ENCODE peak calls at places on chromosome 9, in five cellular contexts. Z is HEK293T, A is cardiac muscle cell, H is GM12892, W is cardiac septum. M is an unnamed sample.

GRCh38 chr9:130234340-130235260 is 31.0 kb upstream of the HMCN2 start:
- DNase-seq in Z (no peak), A (no peak), H (no peak), W (no peak), M (no peak)

GRCh38 chr9:100465270-100465669 is 7.7 kb upstream of the TMEFF1 start:
- DNase-seq in Z (no peak), A (no peak), H (no peak), W (no peak), M (no peak)

GRCh38 chr9:106891286-106891685 is 28.3 kb downstream of the ZNF462 start:
- DNase-seq in Z (no peak), A (no peak), H (no peak), W (no peak), M (no peak)

GRCh38 chr9:69577123-69577522 is 95.0 kb downstream of the APBA1 start:
- DNase-seq in Z (no peak), A (no peak), H (no peak), W (no peak), M (no peak)

GRCh38 chr9:121267689-121268597 is at the start of gene GSN:
- DNase-seq in Z (peak; percentile 77), A (peak; percentile 78), H (peak; percentile 71), W (peak; percentile 94), M (peak; percentile 62)

GRCh38 chr9:20291201-20291600 is 331.1 kb downstream of the MLLT3 start:
- DNase-seq in Z (no peak), A (no peak), H (no peak), W (no peak), M (no peak)

GRCh38 chr9:69249337-69249736 is 75.3 kb downstream of the TJP2 start:
- DNase-seq in Z (no peak), A (no peak), H (no peak), W (no peak), M (no peak)

GRCh38 chr9:97852001-97852398 is 1.0 kb upstream of the FOXE1 start:
- DNase-seq in Z (no peak), A (no peak), H (no peak), W (peak; percentile 66), M (no peak)

GRCh38 chr9:110797611-110798010 is 129.0 kb downstream of the MUSK start:
- DNase-seq in Z (no peak), A (no peak), H (no peak), W (no peak), M (peak; percentile 80)

GRCh38 chr9:134283111-134283515 is 43.1 kb upstream of the RXRA start:
- DNase-seq in Z (no peak), A (no peak), H (no peak), W (no peak), M (no peak)

GRCh38 chr9:109401169-109401989 is 80.5 kb upstream of the EPB41L4B start:
- DNase-seq in Z (peak; percentile 81), A (peak; percentile 83), H (peak; percentile 37), W (no peak), M (peak; percentile 74)

GRCh38 chr9:86272221-86272620 is 10.1 kb downstream of the ISCA1 start:
- DNase-seq in Z (no peak), A (no peak), H (no peak), W (no peak), M (no peak)

M was measured in A549.